ENCODE peak calls at places on chromosome 6, in four cellular contexts. One of them, this sample, is unnamed.

GRCh38 chr6:163355471-163355991 is 59.0 kb upstream of the QKI start:
- DNase-seq in HCT116: no peak
- DNase-seq in suprapubic skin: no peak
- DNase-seq in HepG2: peak; percentile 15
- DNase-seq in this sample: no peak

GRCh38 chr6:138339024-138339423 is 38.7 kb upstream of the SMIM28 start:
- DNase-seq in suprapubic skin: no peak
- DNase-seq in HCT116: no peak
- DNase-seq in HepG2: no peak
- DNase-seq in this sample: no peak

GRCh38 chr6:121515615-121516265 is 80.3 kb downstream of the GJA1 start:
- DNase-seq in HepG2: no peak
- DNase-seq in suprapubic skin: no peak
- DNase-seq in HCT116: no peak
- DNase-seq in this sample: no peak

GRCh38 chr6:132147530-132148011 is 196.4 kb upstream of the CCN2 start:
- DNase-seq in HCT116: no peak
- DNase-seq in HepG2: no peak
- DNase-seq in suprapubic skin: no peak
- DNase-seq in this sample: no peak

GRCh38 chr6:20236899-20237600 is 24.8 kb upstream of the MBOAT1 start:
- DNase-seq in suprapubic skin: no peak
- DNase-seq in HepG2: no peak
- DNase-seq in HCT116: no peak
- DNase-seq in this sample: no peak

GRCh38 chr6:139378882-139379341 is 4.5 kb upstream of the CITED2 start:
- DNase-seq in suprapubic skin: no peak
- DNase-seq in HepG2: peak; percentile 81
- DNase-seq in HCT116: no peak
- DNase-seq in this sample: no peak

GRCh38 chr6:149045404-149045803 is 272.1 kb upstream of the TAB2 start:
- DNase-seq in suprapubic skin: no peak
- DNase-seq in HCT116: no peak
- DNase-seq in HepG2: peak; percentile 33
- DNase-seq in this sample: no peak

GRCh38 chr6:30954631-30955366 is 14.0 kb downstream of the MUCL3 start:
- DNase-seq in HCT116: no peak
- DNase-seq in suprapubic skin: no peak
- DNase-seq in HepG2: no peak
- DNase-seq in this sample: no peak

GRCh38 chr6:87667032-87667431 is 35.0 kb downstream of the AKIRIN2 start:
- DNase-seq in HCT116: no peak
- DNase-seq in HepG2: no peak
- DNase-seq in suprapubic skin: no peak
- DNase-seq in this sample: no peak

GRCh38 chr6:16316741-16317251 is 78.4 kb downstream of the GMPR start:
- DNase-seq in suprapubic skin: no peak
- DNase-seq in HepG2: peak; percentile 49
- DNase-seq in HCT116: peak; percentile 39
- DNase-seq in this sample: no peak

GRCh38 chr6:145836170-145836569 is 21.6 kb upstream of the FBXO30 start:
- DNase-seq in suprapubic skin: no peak
- DNase-seq in HCT116: no peak
- DNase-seq in HepG2: no peak
- DNase-seq in this sample: no peak

GRCh38 chr6:119626884-119627619 is 277.5 kb upstream of the MAN1A1 start:
- DNase-seq in HepG2: no peak
- DNase-seq in suprapubic skin: no peak
- DNase-seq in HCT116: no peak
- DNase-seq in this sample: no peak

GRCh38 chr6:119510246-119510645 is 160.7 kb upstream of the MAN1A1 start:
- DNase-seq in HCT116: no peak
- DNase-seq in suprapubic skin: no peak
- DNase-seq in HepG2: no peak
- DNase-seq in this sample: no peak

GRCh38 chr6:66926060-66926459 is 1219.0 kb upstream of the EYS start:
- DNase-seq in HepG2: peak; percentile 69
- DNase-seq in suprapubic skin: no peak
- DNase-seq in HCT116: peak; percentile 1
- DNase-seq in this sample: peak; percentile 24

GRCh38 chr6:44630125-44631028 is 242.9 kb downstream of the CDC5L start:
- DNase-seq in HCT116: peak; percentile 42
- DNase-seq in HepG2: peak; percentile 30
- DNase-seq in suprapubic skin: no peak
- DNase-seq in this sample: no peak

GRCh38 chr6:45483021-45483420 is 105.3 kb upstream of the SUPT3H start:
- DNase-seq in HCT116: no peak
- DNase-seq in HepG2: no peak
- DNase-seq in suprapubic skin: no peak
- DNase-seq in this sample: no peak

GRCh38 chr6:20946037-20946436 is 411.8 kb downstream of the CDKAL1 start:
- DNase-seq in suprapubic skin: no peak
- DNase-seq in HepG2: peak; percentile 35
- DNase-seq in HCT116: no peak
- DNase-seq in this sample: no peak

GRCh38 chr6:2952557-2953095 is 18.7 kb downstream of the SERPINB6 start:
- DNase-seq in HepG2: peak; percentile 72
- DNase-seq in HCT116: peak; percentile 91
- DNase-seq in suprapubic skin: peak; percentile 82
- DNase-seq in this sample: peak; percentile 61

GRCh38 chr6:149032599-149033405 is 284.7 kb upstream of the TAB2 start:
- DNase-seq in HCT116: no peak
- DNase-seq in HepG2: peak; percentile 98
- DNase-seq in suprapubic skin: no peak
- DNase-seq in this sample: no peak

GRCh38 chr6:167130712-167131684 is 8.1 kb downstream of the CCR6 start:
- DNase-seq in HepG2: peak; percentile 89
- DNase-seq in HCT116: no peak
- DNase-seq in suprapubic skin: no peak
- DNase-seq in this sample: no peak

DNA sequence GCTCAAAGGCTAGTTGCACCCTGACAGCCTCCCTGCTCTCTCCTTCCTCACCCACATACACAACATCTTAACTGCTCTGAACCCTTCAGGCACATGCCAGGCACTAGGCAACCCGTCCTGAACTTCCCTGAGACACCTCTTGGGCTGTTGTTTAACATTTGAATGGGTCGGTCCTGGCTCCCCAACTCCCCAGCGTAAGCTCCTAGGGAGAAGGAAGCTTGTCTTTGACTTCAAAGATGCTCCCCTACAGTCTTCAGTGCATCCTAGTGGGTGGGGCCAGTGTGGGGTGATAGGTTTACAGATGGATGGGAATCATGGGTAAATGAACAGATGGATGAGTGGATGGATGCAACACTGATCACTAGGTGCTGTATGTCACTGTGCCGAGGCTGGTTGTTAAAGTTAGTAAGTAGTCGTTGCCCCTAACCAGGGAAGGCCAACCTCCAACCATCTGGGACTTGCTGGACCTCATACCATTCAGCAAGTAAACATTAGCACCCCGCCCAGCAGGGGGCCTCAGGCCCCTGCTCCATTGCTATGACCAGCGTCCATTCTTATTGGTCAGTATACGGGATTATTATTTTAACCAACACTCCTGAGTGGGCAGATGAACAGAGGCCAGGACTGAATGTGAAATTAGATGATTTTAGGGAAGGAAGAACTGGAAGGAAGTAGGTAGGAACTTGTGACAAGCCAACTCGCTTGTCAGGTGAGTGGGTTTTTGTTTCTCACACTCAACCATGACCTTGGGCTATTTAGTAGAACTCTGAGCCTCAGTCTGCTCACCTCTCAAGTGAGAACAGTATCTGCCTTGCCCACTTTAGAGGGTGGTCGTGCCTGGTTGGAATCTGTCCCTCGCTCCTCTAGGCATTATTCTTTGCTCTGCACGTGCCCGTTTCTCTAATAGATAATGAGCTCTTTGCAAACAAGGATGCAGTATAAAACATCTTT is 82.9 kb upstream of the FOXP4 start:
- DNase-seq in HCT116: peak; percentile 27
- DNase-seq in HepG2: peak; percentile 77
- DNase-seq in suprapubic skin: no peak
- DNase-seq in this sample: peak; percentile 12
- TF ChIP-seq CTCF in HCT116: peak; percentile 49
- TF ChIP-seq CTCF in HepG2: peak; percentile 90
- TF ChIP-seq CTCF in suprapubic skin: no peak
- TF ChIP-seq CTCF in this sample: no peak

DNA sequence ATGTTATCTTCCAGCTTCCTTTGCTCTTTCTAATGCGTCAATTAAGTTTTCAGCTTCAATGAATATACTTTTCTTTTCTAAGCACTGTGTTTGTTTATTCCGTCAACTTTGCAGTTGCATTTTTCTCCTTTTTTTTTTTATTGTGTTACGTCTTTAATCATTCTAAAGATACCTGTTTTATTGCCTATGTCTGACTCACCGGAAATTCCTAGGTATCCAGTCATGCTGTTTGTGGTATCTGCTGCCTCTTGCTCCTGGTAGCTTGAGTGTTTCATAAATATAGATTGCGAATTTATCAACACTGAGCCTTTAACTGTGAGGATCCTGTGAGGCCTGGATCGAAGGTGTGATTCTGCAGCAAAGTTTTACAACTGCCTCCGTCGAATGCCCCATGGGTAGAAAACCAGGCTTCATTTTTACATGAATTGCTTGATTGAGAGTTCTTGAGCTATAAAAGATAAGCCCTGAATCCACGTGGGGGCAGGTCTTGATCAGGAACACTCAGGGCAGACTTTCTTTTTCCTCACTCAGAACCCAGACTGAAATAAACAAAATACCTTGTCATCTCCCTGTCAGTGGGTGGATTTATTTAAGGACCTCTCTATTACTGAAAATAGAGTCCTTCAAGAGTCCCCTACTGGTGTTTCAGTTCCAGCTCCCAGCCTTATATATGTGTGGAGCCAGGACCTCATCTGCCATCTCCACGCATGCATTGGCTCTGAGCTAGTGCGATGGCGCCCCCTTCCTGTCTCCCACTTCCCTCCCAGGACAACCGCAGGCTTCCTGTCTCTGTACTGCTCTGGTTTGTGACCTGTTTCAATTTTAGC is 60.1 kb upstream of the LRRC1 start:
- DNase-seq in suprapubic skin: no peak
- DNase-seq in HCT116: peak; percentile 92
- DNase-seq in HepG2: peak; percentile 31
- DNase-seq in this sample: peak; percentile 92
- TF ChIP-seq POLR2AphosphoS5 in suprapubic skin: no peak
- TF ChIP-seq POLR2AphosphoS5 in HCT116: peak; percentile 45
- TF ChIP-seq POLR2AphosphoS5 in HepG2: no peak
- TF ChIP-seq POLR2AphosphoS5 in this sample: peak; percentile 44

DNA sequence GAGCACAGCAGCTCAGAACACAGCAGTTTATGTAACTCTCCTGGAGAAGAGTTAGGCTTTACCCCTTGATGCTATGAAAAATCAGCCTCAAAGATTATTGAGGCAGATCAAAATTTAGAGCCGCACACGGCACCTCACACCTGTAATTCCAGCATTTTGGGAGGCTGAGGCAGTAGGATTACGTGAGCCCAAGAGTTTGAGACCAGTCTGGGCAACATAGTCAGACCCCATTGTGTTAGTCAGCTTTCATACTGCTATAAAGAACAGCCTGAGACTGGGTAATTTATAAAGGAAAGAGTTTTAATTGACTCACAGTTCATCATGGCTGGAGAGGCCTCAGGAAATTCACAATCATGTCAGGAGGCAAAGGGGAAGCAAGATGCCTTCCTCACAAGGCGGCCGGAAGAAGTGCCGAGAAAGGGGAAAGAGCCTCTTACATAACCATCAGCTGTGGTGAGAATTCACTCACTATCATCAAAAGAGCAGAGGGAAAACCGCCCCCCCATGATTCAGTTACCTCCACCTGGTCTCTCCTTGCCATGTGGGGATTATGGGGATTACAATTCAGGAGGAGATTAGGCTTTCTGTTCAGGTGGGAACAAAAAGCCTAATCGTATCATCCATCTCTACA is 87.7 kb downstream of the SGK1 start:
- DNase-seq in HepG2: no peak
- DNase-seq in suprapubic skin: no peak
- DNase-seq in HCT116: no peak
- DNase-seq in this sample: no peak
- TF ChIP-seq CTCF in HepG2: no peak
- TF ChIP-seq CTCF in suprapubic skin: no peak
- TF ChIP-seq CTCF in HCT116: no peak
- TF ChIP-seq CTCF in this sample: no peak

GRCh38 chr6:158847786-158848185 is 28.6 kb upstream of the EZR start:
- DNase-seq in HepG2: no peak
- DNase-seq in suprapubic skin: no peak
- DNase-seq in HCT116: no peak
- DNase-seq in this sample: no peak
- TF ChIP-seq POLR2AphosphoS5 in HepG2: no peak
- TF ChIP-seq POLR2AphosphoS5 in suprapubic skin: no peak
- TF ChIP-seq POLR2AphosphoS5 in HCT116: no peak
- TF ChIP-seq POLR2AphosphoS5 in this sample: no peak

DNA sequence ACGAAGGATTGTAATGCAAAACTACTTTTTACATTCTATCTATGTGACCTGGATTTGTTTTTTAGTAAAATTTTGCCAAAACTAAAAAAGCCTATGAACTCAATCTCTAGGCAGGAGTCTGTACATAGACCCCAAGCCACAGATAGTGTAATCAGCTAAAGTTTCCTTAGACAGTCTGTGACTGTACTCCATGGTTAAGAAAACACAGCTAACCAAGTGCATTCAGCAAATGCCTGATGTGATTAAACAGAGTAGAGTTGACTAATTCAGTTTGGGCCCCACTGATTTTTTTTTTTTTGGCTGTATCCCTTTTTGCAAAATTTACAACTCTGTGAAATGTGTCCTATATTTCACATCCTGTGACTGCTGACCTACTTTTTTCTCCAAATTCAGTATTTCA is 108.6 kb upstream of the TBX18 start:
- DNase-seq in HepG2: no peak
- DNase-seq in suprapubic skin: no peak
- DNase-seq in HCT116: no peak
- DNase-seq in this sample: no peak
- TF ChIP-seq CTCF in HepG2: no peak
- TF ChIP-seq CTCF in suprapubic skin: no peak
- TF ChIP-seq CTCF in HCT116: no peak
- TF ChIP-seq CTCF in this sample: no peak